ENCODE peak calls at places on chromosomes 5 and 9, in nine cellular contexts. One of them, this sample, is unnamed.

GRCh38 chr9:112774006-112774996 is 23.7 kb downstream of the SNX30 start:
- DNase-seq in HT-29: no peak
- DNase-seq in stimulated activated CD4-positive, alpha-beta T cell treated with anti-CD3 and anti-CD28 coated beads, Interleukin-4, amount 100 ng/mL, for 24 hours: no peak
- DNase-seq in anterior cingulate cortex: no peak
- DNase-seq in mesendoderm: no peak
- DNase-seq in thoracic aorta: no peak
- DNase-seq in Calu3: no peak
- DNase-seq in NCI-H1694 treated with DMSO at 0.1 percent for 48 hours: no peak
- DNase-seq in activated CD4-positive, alpha-beta T cell treated with anti-CD3 and anti-CD28 coated beads, Interleukin-2, amount 10 ng/mL, durations not matched to agents 7 days and 5 days: no peak
- DNase-seq in this sample: no peak

GRCh38 chr5:14444988-14445387 is 136.6 kb upstream of the OTULINL start:
- DNase-seq in HT-29: no peak
- DNase-seq in stimulated activated CD4-positive, alpha-beta T cell treated with anti-CD3 and anti-CD28 coated beads, Interleukin-4, amount 100 ng/mL, for 24 hours: no peak
- DNase-seq in anterior cingulate cortex: no peak
- DNase-seq in mesendoderm: peak
- DNase-seq in thoracic aorta: no peak
- DNase-seq in Calu3: no peak
- DNase-seq in NCI-H1694 treated with DMSO at 0.1 percent for 48 hours: no peak
- DNase-seq in activated CD4-positive, alpha-beta T cell treated with anti-CD3 and anti-CD28 coated beads, Interleukin-2, amount 10 ng/mL, durations not matched to agents 7 days and 5 days: no peak
- DNase-seq in this sample: no peak

GRCh38 chr5:38458174-38458573 is 98.3 kb downstream of the LIFR start:
- DNase-seq in HT-29: no peak
- DNase-seq in stimulated activated CD4-positive, alpha-beta T cell treated with anti-CD3 and anti-CD28 coated beads, Interleukin-4, amount 100 ng/mL, for 24 hours: no peak
- DNase-seq in anterior cingulate cortex: no peak
- DNase-seq in mesendoderm: no peak
- DNase-seq in thoracic aorta: no peak
- DNase-seq in Calu3: no peak
- DNase-seq in NCI-H1694 treated with DMSO at 0.1 percent for 48 hours: no peak
- DNase-seq in activated CD4-positive, alpha-beta T cell treated with anti-CD3 and anti-CD28 coated beads, Interleukin-2, amount 10 ng/mL, durations not matched to agents 7 days and 5 days: no peak
- DNase-seq in this sample: no peak

GRCh38 chr9:33161589-33162132 is 5.5 kb downstream of the B4GALT1 start:
- DNase-seq in HT-29: peak
- DNase-seq in stimulated activated CD4-positive, alpha-beta T cell treated with anti-CD3 and anti-CD28 coated beads, Interleukin-4, amount 100 ng/mL, for 24 hours: no peak
- DNase-seq in anterior cingulate cortex: no peak
- DNase-seq in mesendoderm: no peak
- DNase-seq in thoracic aorta: no peak
- DNase-seq in Calu3: no peak
- DNase-seq in NCI-H1694 treated with DMSO at 0.1 percent for 48 hours: no peak
- DNase-seq in activated CD4-positive, alpha-beta T cell treated with anti-CD3 and anti-CD28 coated beads, Interleukin-2, amount 10 ng/mL, durations not matched to agents 7 days and 5 days: no peak
- DNase-seq in this sample: no peak

GRCh38 chr5:166991586-166991985 is 1299.9 kb upstream of the WWC1 start:
- DNase-seq in HT-29: no peak
- DNase-seq in stimulated activated CD4-positive, alpha-beta T cell treated with anti-CD3 and anti-CD28 coated beads, Interleukin-4, amount 100 ng/mL, for 24 hours: no peak
- DNase-seq in anterior cingulate cortex: no peak
- DNase-seq in mesendoderm: no peak
- DNase-seq in thoracic aorta: no peak
- DNase-seq in Calu3: no peak
- DNase-seq in NCI-H1694 treated with DMSO at 0.1 percent for 48 hours: no peak
- DNase-seq in activated CD4-positive, alpha-beta T cell treated with anti-CD3 and anti-CD28 coated beads, Interleukin-2, amount 10 ng/mL, durations not matched to agents 7 days and 5 days: no peak
- DNase-seq in this sample: no peak

GRCh38 chr5:131109540-131110255 is 55.4 kb downstream of the HINT1 start:
- DNase-seq in HT-29: peak
- DNase-seq in stimulated activated CD4-positive, alpha-beta T cell treated with anti-CD3 and anti-CD28 coated beads, Interleukin-4, amount 100 ng/mL, for 24 hours: peak
- DNase-seq in anterior cingulate cortex: peak
- DNase-seq in mesendoderm: peak
- DNase-seq in thoracic aorta: no peak
- DNase-seq in Calu3: peak
- DNase-seq in NCI-H1694 treated with DMSO at 0.1 percent for 48 hours: peak
- DNase-seq in activated CD4-positive, alpha-beta T cell treated with anti-CD3 and anti-CD28 coated beads, Interleukin-2, amount 10 ng/mL, durations not matched to agents 7 days and 5 days: peak
- DNase-seq in this sample: no peak

GRCh38 chr5:58156354-58156753 is 303.5 kb downstream of the PLK2 start:
- DNase-seq in HT-29: no peak
- DNase-seq in stimulated activated CD4-positive, alpha-beta T cell treated with anti-CD3 and anti-CD28 coated beads, Interleukin-4, amount 100 ng/mL, for 24 hours: no peak
- DNase-seq in anterior cingulate cortex: peak
- DNase-seq in mesendoderm: no peak
- DNase-seq in thoracic aorta: no peak
- DNase-seq in Calu3: no peak
- DNase-seq in NCI-H1694 treated with DMSO at 0.1 percent for 48 hours: no peak
- DNase-seq in activated CD4-positive, alpha-beta T cell treated with anti-CD3 and anti-CD28 coated beads, Interleukin-2, amount 10 ng/mL, durations not matched to agents 7 days and 5 days: no peak
- DNase-seq in this sample: no peak

GRCh38 chr9:88387035-88387732 is 1.1 kb upstream of the SPIN1 start:
- DNase-seq in HT-29: peak
- DNase-seq in stimulated activated CD4-positive, alpha-beta T cell treated with anti-CD3 and anti-CD28 coated beads, Interleukin-4, amount 100 ng/mL, for 24 hours: peak
- DNase-seq in anterior cingulate cortex: no peak
- DNase-seq in mesendoderm: peak
- DNase-seq in thoracic aorta: peak
- DNase-seq in Calu3: peak
- DNase-seq in NCI-H1694 treated with DMSO at 0.1 percent for 48 hours: no peak
- DNase-seq in activated CD4-positive, alpha-beta T cell treated with anti-CD3 and anti-CD28 coated beads, Interleukin-2, amount 10 ng/mL, durations not matched to agents 7 days and 5 days: no peak
- DNase-seq in this sample: peak

GRCh38 chr9:76414656-76415055 is 20.4 kb upstream of the RFK start:
- DNase-seq in HT-29: no peak
- DNase-seq in stimulated activated CD4-positive, alpha-beta T cell treated with anti-CD3 and anti-CD28 coated beads, Interleukin-4, amount 100 ng/mL, for 24 hours: no peak
- DNase-seq in anterior cingulate cortex: no peak
- DNase-seq in mesendoderm: no peak
- DNase-seq in thoracic aorta: no peak
- DNase-seq in Calu3: no peak
- DNase-seq in NCI-H1694 treated with DMSO at 0.1 percent for 48 hours: no peak
- DNase-seq in activated CD4-positive, alpha-beta T cell treated with anti-CD3 and anti-CD28 coated beads, Interleukin-2, amount 10 ng/mL, durations not matched to agents 7 days and 5 days: no peak
- DNase-seq in this sample: no peak

GRCh38 chr5:171899792-171900191 is 106.6 kb downstream of the FBXW11 start:
- DNase-seq in HT-29: no peak
- DNase-seq in stimulated activated CD4-positive, alpha-beta T cell treated with anti-CD3 and anti-CD28 coated beads, Interleukin-4, amount 100 ng/mL, for 24 hours: no peak
- DNase-seq in anterior cingulate cortex: no peak
- DNase-seq in mesendoderm: peak
- DNase-seq in thoracic aorta: no peak
- DNase-seq in Calu3: no peak
- DNase-seq in NCI-H1694 treated with DMSO at 0.1 percent for 48 hours: no peak
- DNase-seq in activated CD4-positive, alpha-beta T cell treated with anti-CD3 and anti-CD28 coated beads, Interleukin-2, amount 10 ng/mL, durations not matched to agents 7 days and 5 days: no peak
- DNase-seq in this sample: no peak

GRCh38 chr9:27535701-27536118 is 6.1 kb upstream of the MOB3B start:
- DNase-seq in HT-29: peak
- DNase-seq in stimulated activated CD4-positive, alpha-beta T cell treated with anti-CD3 and anti-CD28 coated beads, Interleukin-4, amount 100 ng/mL, for 24 hours: no peak
- DNase-seq in anterior cingulate cortex: peak
- DNase-seq in mesendoderm: peak
- DNase-seq in thoracic aorta: no peak
- DNase-seq in Calu3: peak
- DNase-seq in NCI-H1694 treated with DMSO at 0.1 percent for 48 hours: peak
- DNase-seq in activated CD4-positive, alpha-beta T cell treated with anti-CD3 and anti-CD28 coated beads, Interleukin-2, amount 10 ng/mL, durations not matched to agents 7 days and 5 days: no peak
- DNase-seq in this sample: no peak

GRCh38 chr9:91302831-91303230 is 58.9 kb downstream of the AUH start:
- DNase-seq in HT-29: peak
- DNase-seq in stimulated activated CD4-positive, alpha-beta T cell treated with anti-CD3 and anti-CD28 coated beads, Interleukin-4, amount 100 ng/mL, for 24 hours: no peak
- DNase-seq in anterior cingulate cortex: no peak
- DNase-seq in mesendoderm: no peak
- DNase-seq in thoracic aorta: no peak
- DNase-seq in Calu3: no peak
- DNase-seq in NCI-H1694 treated with DMSO at 0.1 percent for 48 hours: no peak
- DNase-seq in activated CD4-positive, alpha-beta T cell treated with anti-CD3 and anti-CD28 coated beads, Interleukin-2, amount 10 ng/mL, durations not matched to agents 7 days and 5 days: no peak
- DNase-seq in this sample: no peak

GRCh38 chr5:122846051-122846567 is 696 bp downstream of the SNX24 start:
- DNase-seq in HT-29: peak
- DNase-seq in stimulated activated CD4-positive, alpha-beta T cell treated with anti-CD3 and anti-CD28 coated beads, Interleukin-4, amount 100 ng/mL, for 24 hours: no peak
- DNase-seq in anterior cingulate cortex: no peak
- DNase-seq in mesendoderm: peak
- DNase-seq in thoracic aorta: no peak
- DNase-seq in Calu3: peak
- DNase-seq in NCI-H1694 treated with DMSO at 0.1 percent for 48 hours: no peak
- DNase-seq in activated CD4-positive, alpha-beta T cell treated with anti-CD3 and anti-CD28 coated beads, Interleukin-2, amount 10 ng/mL, durations not matched to agents 7 days and 5 days: no peak
- DNase-seq in this sample: no peak

GRCh38 chr9:110115868-110116542 is 92.0 kb downstream of the C9orf152 start:
- DNase-seq in HT-29: no peak
- DNase-seq in stimulated activated CD4-positive, alpha-beta T cell treated with anti-CD3 and anti-CD28 coated beads, Interleukin-4, amount 100 ng/mL, for 24 hours: no peak
- DNase-seq in anterior cingulate cortex: no peak
- DNase-seq in mesendoderm: peak
- DNase-seq in thoracic aorta: no peak
- DNase-seq in Calu3: no peak
- DNase-seq in NCI-H1694 treated with DMSO at 0.1 percent for 48 hours: no peak
- DNase-seq in activated CD4-positive, alpha-beta T cell treated with anti-CD3 and anti-CD28 coated beads, Interleukin-2, amount 10 ng/mL, durations not matched to agents 7 days and 5 days: no peak
- DNase-seq in this sample: no peak

GRCh38 chr5:43573058-43573457 is 16.2 kb upstream of the PAIP1 start:
- DNase-seq in HT-29: no peak
- DNase-seq in stimulated activated CD4-positive, alpha-beta T cell treated with anti-CD3 and anti-CD28 coated beads, Interleukin-4, amount 100 ng/mL, for 24 hours: no peak
- DNase-seq in anterior cingulate cortex: no peak
- DNase-seq in mesendoderm: no peak
- DNase-seq in thoracic aorta: no peak
- DNase-seq in Calu3: no peak
- DNase-seq in NCI-H1694 treated with DMSO at 0.1 percent for 48 hours: no peak
- DNase-seq in activated CD4-positive, alpha-beta T cell treated with anti-CD3 and anti-CD28 coated beads, Interleukin-2, amount 10 ng/mL, durations not matched to agents 7 days and 5 days: no peak
- DNase-seq in this sample: no peak

GRCh38 chr5:64594601-64595518 is 89.0 kb downstream of the RGS7BP start:
- DNase-seq in HT-29: peak
- DNase-seq in stimulated activated CD4-positive, alpha-beta T cell treated with anti-CD3 and anti-CD28 coated beads, Interleukin-4, amount 100 ng/mL, for 24 hours: no peak
- DNase-seq in anterior cingulate cortex: no peak
- DNase-seq in mesendoderm: peak
- DNase-seq in thoracic aorta: no peak
- DNase-seq in Calu3: peak
- DNase-seq in NCI-H1694 treated with DMSO at 0.1 percent for 48 hours: no peak
- DNase-seq in activated CD4-positive, alpha-beta T cell treated with anti-CD3 and anti-CD28 coated beads, Interleukin-2, amount 10 ng/mL, durations not matched to agents 7 days and 5 days: no peak
- DNase-seq in this sample: no peak

GRCh38 chr5:449151-449550 is 6.2 kb downstream of the EXOC3 start:
- DNase-seq in HT-29: no peak
- DNase-seq in stimulated activated CD4-positive, alpha-beta T cell treated with anti-CD3 and anti-CD28 coated beads, Interleukin-4, amount 100 ng/mL, for 24 hours: no peak
- DNase-seq in anterior cingulate cortex: no peak
- DNase-seq in mesendoderm: no peak
- DNase-seq in thoracic aorta: no peak
- DNase-seq in Calu3: no peak
- DNase-seq in NCI-H1694 treated with DMSO at 0.1 percent for 48 hours: no peak
- DNase-seq in activated CD4-positive, alpha-beta T cell treated with anti-CD3 and anti-CD28 coated beads, Interleukin-2, amount 10 ng/mL, durations not matched to agents 7 days and 5 days: no peak
- DNase-seq in this sample: no peak

GRCh38 chr5:149056611-149057165 is 6.2 kb downstream of the SH3TC2 start:
- DNase-seq in HT-29: no peak
- DNase-seq in stimulated activated CD4-positive, alpha-beta T cell treated with anti-CD3 and anti-CD28 coated beads, Interleukin-4, amount 100 ng/mL, for 24 hours: no peak
- DNase-seq in anterior cingulate cortex: no peak
- DNase-seq in mesendoderm: no peak
- DNase-seq in thoracic aorta: no peak
- DNase-seq in Calu3: no peak
- DNase-seq in NCI-H1694 treated with DMSO at 0.1 percent for 48 hours: no peak
- DNase-seq in activated CD4-positive, alpha-beta T cell treated with anti-CD3 and anti-CD28 coated beads, Interleukin-2, amount 10 ng/mL, durations not matched to agents 7 days and 5 days: no peak
- DNase-seq in this sample: no peak

GRCh38 chr5:26259081-26259480 is 779.3 kb downstream of the CDH9 start:
- DNase-seq in HT-29: no peak
- DNase-seq in stimulated activated CD4-positive, alpha-beta T cell treated with anti-CD3 and anti-CD28 coated beads, Interleukin-4, amount 100 ng/mL, for 24 hours: no peak
- DNase-seq in anterior cingulate cortex: no peak
- DNase-seq in mesendoderm: peak
- DNase-seq in thoracic aorta: no peak
- DNase-seq in Calu3: no peak
- DNase-seq in NCI-H1694 treated with DMSO at 0.1 percent for 48 hours: peak
- DNase-seq in activated CD4-positive, alpha-beta T cell treated with anti-CD3 and anti-CD28 coated beads, Interleukin-2, amount 10 ng/mL, durations not matched to agents 7 days and 5 days: no peak
- DNase-seq in this sample: no peak

GRCh38 chr5:133458435-133458834 is 153.9 kb downstream of the FSTL4 start:
- DNase-seq in HT-29: no peak
- DNase-seq in stimulated activated CD4-positive, alpha-beta T cell treated with anti-CD3 and anti-CD28 coated beads, Interleukin-4, amount 100 ng/mL, for 24 hours: no peak
- DNase-seq in anterior cingulate cortex: no peak
- DNase-seq in mesendoderm: no peak
- DNase-seq in thoracic aorta: no peak
- DNase-seq in Calu3: no peak
- DNase-seq in NCI-H1694 treated with DMSO at 0.1 percent for 48 hours: no peak
- DNase-seq in activated CD4-positive, alpha-beta T cell treated with anti-CD3 and anti-CD28 coated beads, Interleukin-2, amount 10 ng/mL, durations not matched to agents 7 days and 5 days: no peak
- DNase-seq in this sample: no peak

GRCh38 chr5:76586531-76586930 is 36.7 kb downstream of the F2RL2 start:
- DNase-seq in HT-29: no peak
- DNase-seq in stimulated activated CD4-positive, alpha-beta T cell treated with anti-CD3 and anti-CD28 coated beads, Interleukin-4, amount 100 ng/mL, for 24 hours: no peak
- DNase-seq in anterior cingulate cortex: no peak
- DNase-seq in mesendoderm: no peak
- DNase-seq in thoracic aorta: no peak
- DNase-seq in Calu3: no peak
- DNase-seq in NCI-H1694 treated with DMSO at 0.1 percent for 48 hours: no peak
- DNase-seq in activated CD4-positive, alpha-beta T cell treated with anti-CD3 and anti-CD28 coated beads, Interleukin-2, amount 10 ng/mL, durations not matched to agents 7 days and 5 days: no peak
- DNase-seq in this sample: no peak

GRCh38 chr5:139867109-139867508 is 71.5 kb downstream of the PSD2 start:
- DNase-seq in HT-29: no peak
- DNase-seq in stimulated activated CD4-positive, alpha-beta T cell treated with anti-CD3 and anti-CD28 coated beads, Interleukin-4, amount 100 ng/mL, for 24 hours: no peak
- DNase-seq in anterior cingulate cortex: no peak
- DNase-seq in mesendoderm: no peak
- DNase-seq in thoracic aorta: no peak
- DNase-seq in Calu3: no peak
- DNase-seq in NCI-H1694 treated with DMSO at 0.1 percent for 48 hours: no peak
- DNase-seq in activated CD4-positive, alpha-beta T cell treated with anti-CD3 and anti-CD28 coated beads, Interleukin-2, amount 10 ng/mL, durations not matched to agents 7 days and 5 days: no peak
- DNase-seq in this sample: no peak

GRCh38 chr5:115977988-115978387 is 15.7 kb downstream of the LVRN start:
- DNase-seq in HT-29: no peak
- DNase-seq in stimulated activated CD4-positive, alpha-beta T cell treated with anti-CD3 and anti-CD28 coated beads, Interleukin-4, amount 100 ng/mL, for 24 hours: no peak
- DNase-seq in anterior cingulate cortex: no peak
- DNase-seq in mesendoderm: no peak
- DNase-seq in thoracic aorta: no peak
- DNase-seq in Calu3: no peak
- DNase-seq in NCI-H1694 treated with DMSO at 0.1 percent for 48 hours: no peak
- DNase-seq in activated CD4-positive, alpha-beta T cell treated with anti-CD3 and anti-CD28 coated beads, Interleukin-2, amount 10 ng/mL, durations not matched to agents 7 days and 5 days: no peak
- DNase-seq in this sample: no peak

GRCh38 chr5:163565492-163565891 is 60.1 kb downstream of the MAT2B start:
- DNase-seq in HT-29: no peak
- DNase-seq in stimulated activated CD4-positive, alpha-beta T cell treated with anti-CD3 and anti-CD28 coated beads, Interleukin-4, amount 100 ng/mL, for 24 hours: no peak
- DNase-seq in anterior cingulate cortex: no peak
- DNase-seq in mesendoderm: peak
- DNase-seq in thoracic aorta: no peak
- DNase-seq in Calu3: no peak
- DNase-seq in NCI-H1694 treated with DMSO at 0.1 percent for 48 hours: no peak
- DNase-seq in activated CD4-positive, alpha-beta T cell treated with anti-CD3 and anti-CD28 coated beads, Interleukin-2, amount 10 ng/mL, durations not matched to agents 7 days and 5 days: no peak
- DNase-seq in this sample: no peak